ENCODE peak calls at places on chromosomes 13 and 19, in nine cellular contexts. P, O, B, T, Q, D, J, Y and C are unnamed samples.

GRCh38 chr19:40604647-40605200 is 3.6 kb downstream of the LTBP4 start:
- DNase-seq in Q (no peak), Y (no peak), J (no peak), P (peak), B (no peak), D (no peak), T (no peak), O (no peak), C (no peak)

GRCh38 chr19:56309511-56310185 is 5.0 kb downstream of the ZSCAN5A start:
- DNase-seq in T (peak), Q (no peak), O (peak), J (peak), B (no peak), D (peak), Y (peak), P (no peak), C (no peak)

GRCh38 chr19:8363803-8364771 is at the start of gene ANGPTL4:
- DNase-seq in B (peak), Q (no peak), T (peak), J (peak), D (peak), O (no peak), P (peak), Y (peak), C (peak)

GRCh38 chr19:19460258-19460731 is 54.8 kb downstream of the GATAD2A start:
- DNase-seq in T (no peak), D (no peak), O (peak), Y (no peak), B (no peak), P (no peak), Q (no peak), J (peak), C (no peak)

GRCh38 chr13:37648604-37649003 is 50.0 kb upstream of the POSTN start:
- DNase-seq in D (peak), P (no peak), O (peak), J (no peak), Q (no peak), B (no peak), T (peak), Y (no peak), C (no peak)

GRCh38 chr19:46378268-46378667 is 31.4 kb downstream of the PPP5C start:
- DNase-seq in Q (no peak), Y (no peak), B (peak), J (no peak), P (no peak), O (no peak), T (peak), D (no peak), C (no peak)

GRCh38 chr19:34256835-34257558 is 2.6 kb downstream of the GARRE1 start:
- DNase-seq in D (no peak), P (no peak), O (no peak), Y (no peak), B (no peak), T (no peak), Q (no peak), J (no peak), C (no peak)

GRCh38 chr13:44516771-44517170 is 59.4 kb downstream of the TSC22D1 start:
- DNase-seq in T (no peak), Q (no peak), O (no peak), Y (no peak), D (no peak), P (no peak), J (no peak), B (no peak), C (no peak)

GRCh38 chr19:16327131-16327450 is 2.5 kb downstream of the KLF2 start:
- DNase-seq in Q (no peak), O (no peak), D (no peak), J (no peak), B (no peak), P (no peak), T (no peak), Y (no peak), C (no peak)

GRCh38 chr19:57280913-57281425 is 684 bp downstream of the ZNF460 start:
- DNase-seq in D (no peak), Q (no peak), P (no peak), J (peak), O (no peak), Y (no peak), B (no peak), T (no peak), C (no peak)

GRCh38 chr13:112752711-112753541 is 63.1 kb downstream of the ATP11A start:
- DNase-seq in Y (no peak), J (peak), O (no peak), P (no peak), B (no peak), T (no peak), Q (no peak), D (no peak), C (no peak)

GRCh38 chr13:105272660-105273631 is 1262.5 kb downstream of the EFNB2 start:
- DNase-seq in Q (no peak), D (no peak), Y (no peak), P (no peak), T (no peak), J (no peak), B (no peak), O (no peak), C (no peak)

GRCh38 chr19:21559444-21559843 is 54.0 kb downstream of the ZNF429 start:
- DNase-seq in O (no peak), P (no peak), B (no peak), D (no peak), Y (no peak), Q (no peak), J (no peak), T (no peak), C (no peak)

GRCh38 chr13:48334534-48335127 is 31.1 kb downstream of the RB1 start:
- DNase-seq in D (no peak), J (no peak), B (peak), T (no peak), Y (no peak), Q (no peak), O (no peak), P (no peak), C (no peak)

GRCh38 chr13:100980171-100980570 is 305.6 kb upstream of the TMTC4 start:
- DNase-seq in J (no peak), D (no peak), Q (no peak), T (peak), B (no peak), O (no peak), Y (no peak), P (no peak), C (no peak)

GRCh38 chr13:49690133-49690989 is 925 bp downstream of the EBPL start:
- DNase-seq in O (no peak), T (peak), D (peak), J (no peak), Y (no peak), Q (no peak), B (no peak), P (no peak), C (no peak)

GRCh38 chr13:95233026-95233635 is 68.1 kb downstream of the ABCC4 start:
- DNase-seq in Q (no peak), Y (no peak), O (no peak), P (no peak), J (no peak), B (no peak), D (no peak), T (no peak), C (no peak)

GRCh38 chr19:13260883-13261653 is 110.9 kb downstream of the IER2 start:
- DNase-seq in T (peak), D (peak), Y (no peak), B (peak), J (peak), P (no peak), O (peak), Q (peak), C (no peak)

GRCh38 chr13:42076309-42076713 is 27.9 kb downstream of the DGKH start:
- DNase-seq in D (no peak), J (no peak), Y (no peak), P (no peak), T (no peak), B (no peak), Q (no peak), O (no peak), C (no peak)

GRCh38 chr13:58619396-58620113 is 988.0 kb downstream of the PCDH17 start:
- DNase-seq in Q (no peak), D (no peak), Y (no peak), B (no peak), P (no peak), O (peak), J (no peak), T (no peak), C (no peak)

GRCh38 chr19:13010038-13010991 is 15.0 kb downstream of the NFIX start:
- DNase-seq in D (no peak), Q (no peak), J (no peak), Y (no peak), O (no peak), T (no peak), B (no peak), P (peak), C (no peak)

GRCh38 chr19:11027381-11027780 is 61.9 kb upstream of the LDLR start:
- DNase-seq in D (no peak), T (no peak), J (no peak), P (no peak), O (no peak), B (no peak), Q (no peak), Y (no peak), C (no peak)

GRCh38 chr13:95002968-95003813 is 290.8 kb upstream of the SOX21 start:
- DNase-seq in P (no peak), T (no peak), B (no peak), O (no peak), Y (no peak), Q (no peak), J (no peak), D (no peak), C (no peak)

GRCh38 chr13:25802579-25802978 is 249.2 kb downstream of the SHISA2 start:
- DNase-seq in T (no peak), Q (no peak), P (no peak), Y (no peak), D (no peak), B (no peak), O (no peak), J (no peak), C (no peak)

GRCh38 chr19:8569066-8569761 is 8.0 kb downstream of the MYO1F start:
- DNase-seq in O (peak), D (peak), P (no peak), Q (peak), J (peak), T (peak), B (peak), Y (no peak), C (no peak)

GRCh38 chr19:1221141-1221903 is 15.7 kb downstream of the STK11 start:
- DNase-seq in D (no peak), P (peak), Q (no peak), B (no peak), T (no peak), Y (no peak), J (no peak), O (no peak), C (no peak)

GRCh38 chr19:12365372-12366162 is at the start of gene ZNF442:
- DNase-seq in Y (peak), P (peak), Q (peak), O (peak), T (peak), B (peak), J (peak), D (peak), C (peak)

GRCh38 chr19:45126654-45127053 is 33.7 kb downstream of the PPP1R37 start:
- DNase-seq in B (no peak), O (no peak), J (no peak), T (no peak), Y (no peak), D (no peak), P (no peak), Q (no peak), C (no peak)

GRCh38 chr13:110397445-110397844 is 90.4 kb downstream of the COL4A2 start:
- DNase-seq in D (peak), Q (no peak), T (no peak), B (no peak), Y (no peak), O (peak), P (no peak), J (no peak), C (no peak)

GRCh38 chr13:31110617-31111016 is 51.1 kb downstream of the HSPH1 start:
- DNase-seq in J (no peak), D (peak), Q (no peak), P (peak), T (no peak), Y (no peak), B (no peak), O (no peak), C (no peak)

GRCh38 chr13:47680752-47681151 is 320.3 kb downstream of the SUCLA2 start:
- DNase-seq in B (no peak), T (no peak), Y (no peak), O (peak), D (no peak), P (no peak), Q (peak), J (no peak), C (no peak)

GRCh38 chr19:1098177-1099051 is 3.2 kb upstream of the POLR2E start:
- DNase-seq in Y (no peak), J (no peak), B (no peak), D (peak), Q (no peak), T (no peak), P (no peak), O (no peak), C (no peak)

GRCh38 chr13:19153782-19154450 is 27.7 kb downstream of the TUBA3C start:
- DNase-seq in Q (no peak), B (no peak), Y (no peak), D (peak), T (no peak), O (peak), P (no peak), J (peak), C (no peak)

GRCh38 chr19:7191946-7192691 is 102.1 kb downstream of the INSR start:
- DNase-seq in D (no peak), O (no peak), P (no peak), Q (no peak), B (no peak), Y (no peak), J (peak), T (no peak), C (no peak)

GRCh38 chr13:39897636-39898035 is 242.2 kb downstream of the COG6 start:
- DNase-seq in J (no peak), Q (no peak), B (no peak), Y (no peak), D (no peak), O (no peak), T (peak), P (no peak), C (no peak)

GRCh38 chr13:43757266-43757665 is 29.5 kb downstream of the ENOX1 start:
- DNase-seq in Y (no peak), D (no peak), B (no peak), J (no peak), Q (no peak), O (peak), T (no peak), P (no peak), C (no peak)

GRCh38 chr19:50492303-50493052 is 15.8 kb upstream of the GARIN5A start:
- DNase-seq in O (no peak), Q (no peak), J (peak), T (no peak), P (no peak), D (no peak), Y (no peak), B (no peak), C (no peak)

GRCh38 chr19:3849092-3849491 is 19.7 kb downstream of the ZFR2 start:
- DNase-seq in Y (no peak), P (no peak), B (no peak), O (peak), T (no peak), D (peak), J (peak), Q (no peak), C (no peak)

GRCh38 chr19:18762125-18763023 is 28.7 kb downstream of the COMP start:
- DNase-seq in B (no peak), T (no peak), Q (no peak), O (no peak), D (peak), Y (no peak), P (peak), J (no peak), C (no peak)